ENCODE peak calls at places on chromosome 20, in seven cellular contexts. One of them, this sample, is unnamed.

GRCh38 chr20:16828666-16829305 is 80.6 kb downstream of the OTOR start:
- DNase-seq in Ammon's horn: no peak
- DNase-seq in midbrain: no peak
- DNase-seq in right lobe of liver: no peak
- DNase-seq in transverse colon: no peak
- DNase-seq in brain microvascular endothelial cell: no peak
- DNase-seq in T-helper 17 cell: no peak
- DNase-seq in this sample: no peak

GRCh38 chr20:2984956-2985661 is 58.3 kb upstream of the GNRH2 start:
- DNase-seq in transverse colon: no peak
- DNase-seq in right lobe of liver: no peak
- DNase-seq in midbrain: no peak
- DNase-seq in Ammon's horn: no peak
- DNase-seq in brain microvascular endothelial cell: peak; percentile 65
- DNase-seq in T-helper 17 cell: no peak
- DNase-seq in this sample: no peak

GRCh38 chr20:21074605-21075336 is 31.4 kb downstream of the LINC00237 start:
- DNase-seq in T-helper 17 cell: no peak
- DNase-seq in Ammon's horn: no peak
- DNase-seq in midbrain: no peak
- DNase-seq in brain microvascular endothelial cell: no peak
- DNase-seq in transverse colon: no peak
- DNase-seq in right lobe of liver: no peak
- DNase-seq in this sample: no peak

GRCh38 chr20:53839423-53840176 is 230.8 kb downstream of the BCAS1 start:
- DNase-seq in Ammon's horn: peak; percentile 14
- DNase-seq in midbrain: no peak
- DNase-seq in T-helper 17 cell: no peak
- DNase-seq in transverse colon: peak; percentile 81
- DNase-seq in brain microvascular endothelial cell: no peak
- DNase-seq in right lobe of liver: peak; percentile 52
- DNase-seq in this sample: no peak

GRCh38 chr20:60137657-60138245 is 179.5 kb downstream of the CDH26 start:
- DNase-seq in brain microvascular endothelial cell: peak; percentile 53
- DNase-seq in right lobe of liver: no peak
- DNase-seq in T-helper 17 cell: no peak
- DNase-seq in Ammon's horn: peak; percentile 14
- DNase-seq in midbrain: no peak
- DNase-seq in transverse colon: peak; percentile 21
- DNase-seq in this sample: no peak

GRCh38 chr20:5602346-5602745 is 147.9 kb upstream of the SHLD1 start:
- DNase-seq in brain microvascular endothelial cell: no peak
- DNase-seq in Ammon's horn: no peak
- DNase-seq in transverse colon: no peak
- DNase-seq in T-helper 17 cell: no peak
- DNase-seq in midbrain: no peak
- DNase-seq in right lobe of liver: no peak
- DNase-seq in this sample: no peak

GRCh38 chr20:41655966-41656685 is 37.9 kb upstream of the CHD6 start:
- DNase-seq in right lobe of liver: no peak
- DNase-seq in T-helper 17 cell: no peak
- DNase-seq in midbrain: no peak
- DNase-seq in brain microvascular endothelial cell: no peak
- DNase-seq in Ammon's horn: no peak
- DNase-seq in transverse colon: no peak
- DNase-seq in this sample: peak; percentile 79

GRCh38 chr20:49323622-49324238 is 45.9 kb upstream of the ZNFX1 start:
- DNase-seq in brain microvascular endothelial cell: peak; percentile 78
- DNase-seq in midbrain: no peak
- DNase-seq in right lobe of liver: no peak
- DNase-seq in Ammon's horn: peak; percentile 54
- DNase-seq in transverse colon: no peak
- DNase-seq in T-helper 17 cell: no peak
- DNase-seq in this sample: no peak

GRCh38 chr20:62053465-62054196 is 12.1 kb downstream of the TAF4 start:
- DNase-seq in Ammon's horn: no peak
- DNase-seq in brain microvascular endothelial cell: no peak
- DNase-seq in midbrain: no peak
- DNase-seq in transverse colon: no peak
- DNase-seq in right lobe of liver: no peak
- DNase-seq in T-helper 17 cell: no peak
- DNase-seq in this sample: no peak

GRCh38 chr20:64167676-64168075 is 3.4 kb downstream of the MYT1 start:
- DNase-seq in midbrain: no peak
- DNase-seq in right lobe of liver: no peak
- DNase-seq in transverse colon: no peak
- DNase-seq in T-helper 17 cell: no peak
- DNase-seq in Ammon's horn: no peak
- DNase-seq in brain microvascular endothelial cell: no peak
- DNase-seq in this sample: no peak

GRCh38 chr20:58890454-58891075 is 38.0 kb downstream of the GNAS start:
- DNase-seq in midbrain: peak; percentile 78
- DNase-seq in right lobe of liver: peak; percentile 70
- DNase-seq in T-helper 17 cell: peak; percentile 38
- DNase-seq in brain microvascular endothelial cell: peak; percentile 56
- DNase-seq in transverse colon: peak; percentile 75
- DNase-seq in Ammon's horn: peak; percentile 78
- DNase-seq in this sample: peak; percentile 77

GRCh38 chr20:44026932-44027685 is 112.5 kb downstream of the TOX2 start:
- DNase-seq in midbrain: no peak
- DNase-seq in right lobe of liver: peak; percentile 29
- DNase-seq in brain microvascular endothelial cell: no peak
- DNase-seq in transverse colon: no peak
- DNase-seq in T-helper 17 cell: no peak
- DNase-seq in Ammon's horn: no peak
- DNase-seq in this sample: no peak

GRCh38 chr20:10946124-10946880 is 272.5 kb upstream of the JAG1 start:
- DNase-seq in brain microvascular endothelial cell: no peak
- DNase-seq in right lobe of liver: no peak
- DNase-seq in T-helper 17 cell: no peak
- DNase-seq in transverse colon: no peak
- DNase-seq in Ammon's horn: no peak
- DNase-seq in midbrain: no peak
- DNase-seq in this sample: no peak

GRCh38 chr20:17799575-17799974 is 99.8 kb downstream of the BANF2 start:
- DNase-seq in right lobe of liver: no peak
- DNase-seq in transverse colon: no peak
- DNase-seq in brain microvascular endothelial cell: no peak
- DNase-seq in Ammon's horn: no peak
- DNase-seq in T-helper 17 cell: no peak
- DNase-seq in midbrain: no peak
- DNase-seq in this sample: no peak

GRCh38 chr20:4697874-4698221 is 23.9 kb upstream of the PRND start:
- DNase-seq in T-helper 17 cell: no peak
- DNase-seq in brain microvascular endothelial cell: no peak
- DNase-seq in midbrain: no peak
- DNase-seq in Ammon's horn: no peak
- DNase-seq in right lobe of liver: no peak
- DNase-seq in transverse colon: no peak
- DNase-seq in this sample: no peak

GRCh38 chr20:52235129-52235528 is 43.5 kb upstream of the ZFP64 start:
- DNase-seq in brain microvascular endothelial cell: no peak
- DNase-seq in right lobe of liver: peak; percentile 78
- DNase-seq in midbrain: no peak
- DNase-seq in T-helper 17 cell: no peak
- DNase-seq in Ammon's horn: no peak
- DNase-seq in transverse colon: no peak
- DNase-seq in this sample: no peak

GRCh38 chr20:21557246-21557982 is 43.5 kb upstream of the NKX2-2 start:
- DNase-seq in right lobe of liver: peak; percentile 23
- DNase-seq in midbrain: no peak
- DNase-seq in Ammon's horn: no peak
- DNase-seq in T-helper 17 cell: no peak
- DNase-seq in brain microvascular endothelial cell: no peak
- DNase-seq in transverse colon: no peak
- DNase-seq in this sample: no peak

This sample was measured in NCI-H1105.